ENCODE peak calls at places on chromosomes 3 and 15, in four cellular contexts. J is stimulated activated naive B cell treated with anti-CD40 and anti-IgM and Interleukin-4, amounts not matched to agents 10 μg/mL and 1 μg/mL and 100 μg/mL, for 72 hours; F is left ventricle myocardium inferior; L is NCI-H2171 treated with DMSO at 0.1 percent for 48 hours. A is an unnamed sample.
A peak's percentile ranks its signal among the peaks of the same experiment; 100 is the strongest.

GRCh38 chr3:97930018-97930417 is 42.2 kb downstream of the RIOX2 start:
- DNase-seq in L (peak; percentile 77), F (no peak), J (no peak), A (no peak)

GRCh38 chr3:105448338-105448982 is 81.8 kb downstream of the ALCAM start:
- DNase-seq in J (no peak), F (no peak), L (peak; percentile 10), A (no peak)

GRCh38 chr3:156522673-156523072 is 32.2 kb downstream of the SSR3 start:
- DNase-seq in F (no peak), J (no peak), L (no peak), A (no peak)

GRCh38 chr3:8509961-8510360 is 8.3 kb downstream of the LMCD1 start:
- DNase-seq in L (no peak), J (no peak), F (no peak), A (no peak)

GRCh38 chr3:9690451-9691450 is 12.9 kb upstream of the CPNE9 start:
- DNase-seq in F (no peak), J (peak; percentile 70), L (no peak), A (no peak)

GRCh38 chr3:11088066-11088465 is 66.2 kb upstream of the HRH1 start:
- DNase-seq in F (no peak), J (no peak), L (no peak), A (no peak)

GRCh38 chr3:183817639-183818038 is 7.7 kb downstream of the MAP6D1 start:
- DNase-seq in J (no peak), L (no peak), F (no peak), A (no peak)

GRCh38 chr3:99645277-99646106 is 7.1 kb downstream of the COL8A1 start:
- DNase-seq in J (no peak), L (no peak), F (no peak), A (peak; percentile 25)

GRCh38 chr15:60362318-60363023 is 35.3 kb downstream of the ANXA2 start:
- DNase-seq in L (peak; percentile 30), J (no peak), F (no peak), A (no peak)

GRCh38 chr3:107959767-107960166 is 131.1 kb downstream of the CD47 start:
- DNase-seq in L (no peak), F (no peak), J (no peak), A (no peak)

GRCh38 chr3:129399895-129400357 is 28.5 kb downstream of the EFCAB12 start:
- DNase-seq in L (no peak), J (peak; percentile 63), F (no peak), A (no peak)

GRCh38 chr3:51340311-51340829 is 44.7 kb upstream of the MANF start:
- DNase-seq in F (no peak), L (no peak), J (no peak), A (peak; percentile 13)

GRCh38 chr3:58388550-58389061 is 45.0 kb downstream of the PDHB start:
- DNase-seq in J (no peak), F (no peak), L (peak; percentile 23), A (no peak)

GRCh38 chr15:28975766-28976179 is 90.0 kb downstream of the APBA2 start:
- DNase-seq in F (no peak), L (peak; percentile 57), J (peak; percentile 19), A (no peak)

GRCh38 chr15:28943611-28944230 is 57.9 kb downstream of the APBA2 start:
- DNase-seq in L (no peak), F (no peak), J (no peak), A (no peak)